ENCODE peak calls at places on chromosomes 6 and 20, in five cellular contexts. K is H9, I is mesenchymal stem cell, Q is trophoblast cell, F is H1. Y is an unnamed sample.

GRCh38 chr6:115969207-115969929 is 91.3 kb downstream of the FRK start:
- DNase-seq in K (peak; percentile 50), F (no peak), I (peak; percentile 4), Q (no peak), Y (peak; percentile 29)

GRCh38 chr6:52307900-52308372 is 23.4 kb upstream of the MCM3 start:
- DNase-seq in F (no peak), K (no peak), I (no peak), Q (no peak), Y (no peak)

GRCh38 chr20:15098351-15098750 is 760.9 kb upstream of the FLRT3 start:
- DNase-seq in Q (no peak), I (no peak), K (no peak), F (no peak), Y (no peak)

GRCh38 chr6:148395583-148396101 is 53.0 kb downstream of the SASH1 start:
- DNase-seq in I (no peak), Q (no peak), F (no peak), K (no peak), Y (no peak)

GRCh38 chr6:136956590-136957573 is 34.8 kb downstream of the SLC35D3 start:
- DNase-seq in K (peak; percentile 83), Q (no peak), F (peak; percentile 70), I (peak; percentile 13), Y (peak; percentile 15)

GRCh38 chr20:61458146-61458746 is 206.2 kb downstream of the CDH4 start:
- DNase-seq in K (no peak), I (no peak), Q (no peak), F (no peak), Y (no peak)

GRCh38 chr20:25309395-25310267 is 61.7 kb downstream of the PYGB start:
- DNase-seq in F (no peak), K (no peak), I (peak; percentile 93), Q (peak; percentile 24), Y (no peak)

GRCh38 chr6:32637219-32637880 is at the start of gene HLA-DQA1:
- DNase-seq in Q (peak; percentile 18), F (no peak), K (no peak), I (no peak), Y (no peak)

GRCh38 chr6:89117285-89118108 is at the start of gene SRSF12:
- DNase-seq in I (peak; percentile 29), Q (peak; percentile 1), K (peak; percentile 57), F (peak; percentile 80), Y (peak; percentile 70)

GRCh38 chr6:63245420-63245819 is 34.2 kb downstream of the FKBP1C start:
- DNase-seq in F (no peak), Q (no peak), I (no peak), K (no peak), Y (no peak)

GRCh38 chr6:6892706-6893601 is 214.8 kb upstream of the RREB1 start:
- DNase-seq in F (no peak), I (no peak), Q (no peak), K (no peak), Y (no peak)

GRCh38 chr20:37075932-37076685 is 19.7 kb downstream of the RBL1 start:
- DNase-seq in K (no peak), F (no peak), I (peak; percentile 71), Q (peak; percentile 10), Y (no peak)

GRCh38 chr20:21303872-21304586 is 898 bp downstream of the XRN2 start:
- DNase-seq in K (no peak), I (peak; percentile 41), Q (no peak), F (no peak), Y (no peak)

GRCh38 chr6:90294614-90294988 is 2.0 kb downstream of the BACH2 start:
- DNase-seq in Q (no peak), I (peak; percentile 16), F (no peak), K (peak; percentile 36), Y (no peak)

GRCh38 chr20:11452326-11452725 is 465.4 kb upstream of the BTBD3 start:
- DNase-seq in Q (no peak), I (peak; percentile 20), K (no peak), F (no peak), Y (no peak)

GRCh38 chr6:42889815-42890214 is 10.4 kb downstream of the RPL7L1 start:
- DNase-seq in F (no peak), I (no peak), K (no peak), Q (no peak), Y (no peak)

GRCh38 chr6:106253194-106253593 is 72.4 kb downstream of the ATG5 start:
- DNase-seq in I (peak; percentile 51), K (no peak), Q (no peak), F (no peak), Y (no peak)

GRCh38 chr20:46994341-46994740 is 99.7 kb downstream of the EYA2 start:
- DNase-seq in Q (no peak), K (no peak), I (no peak), F (no peak), Y (no peak)

GRCh38 chr6:86192123-86192522 is 549.4 kb upstream of the SYNCRIP start:
- DNase-seq in Q (no peak), K (peak; percentile 48), F (no peak), I (no peak), Y (no peak)

GRCh38 chr20:64224344-64225165 is 31.0 kb upstream of the PCMTD2 start:
- DNase-seq in K (no peak), Q (no peak), F (no peak), I (peak; percentile 95), Y (no peak)

GRCh38 chr6:11064836-11065235 is 20.7 kb upstream of the ELOVL2 start:
- DNase-seq in K (no peak), F (no peak), I (no peak), Q (no peak), Y (peak; percentile 70)

GRCh38 chr6:41191569-41191968 is 9.4 kb downstream of the TREML2 start:
- DNase-seq in I (peak; percentile 14), K (peak; percentile 81), F (peak; percentile 87), Q (peak; percentile 16), Y (no peak)

GRCh38 chr6:113421997-113422396 is 435.1 kb upstream of the MARCKS start:
- DNase-seq in K (no peak), Q (no peak), F (no peak), I (no peak), Y (no peak)

GRCh38 chr6:40510442-40510841 is 76.7 kb downstream of the LRFN2 start:
- DNase-seq in I (no peak), F (no peak), K (no peak), Q (no peak), Y (no peak)

GRCh38 chr20:43744121-43744520 is 17.3 kb upstream of the GTSF1L start:
- DNase-seq in I (no peak), K (no peak), Q (no peak), F (no peak), Y (no peak)

GRCh38 chr6:18242062-18242851 is 22.1 kb downstream of the DEK start:
- DNase-seq in I (peak; percentile 82), F (no peak), K (no peak), Q (peak; percentile 61), Y (no peak)

GRCh38 chr20:25041813-25042530 is 16.0 kb downstream of the ACSS1 start:
- DNase-seq in K (no peak), Q (no peak), F (no peak), I (no peak), Y (no peak)

GRCh38 chr6:144297498-144298166 is 12.5 kb downstream of the UTRN start:
- DNase-seq in Q (no peak), F (no peak), K (no peak), I (no peak), Y (no peak)

GRCh38 chr6:38493929-38494547 is 145.7 kb downstream of the BTBD9 start:
- DNase-seq in Q (peak; percentile 77), K (peak; percentile 70), I (peak; percentile 77), F (peak; percentile 95), Y (peak; percentile 85)

GRCh38 chr6:130513770-130514169 is 148.0 kb downstream of the TMEM200A start:
- DNase-seq in Q (no peak), I (peak; percentile 67), F (no peak), K (no peak), Y (no peak)

GRCh38 chr20:10282930-10283556 is 64.4 kb downstream of the SNAP25 start:
- DNase-seq in F (no peak), Q (peak; percentile 91), I (peak; percentile 39), K (no peak), Y (no peak)

GRCh38 chr6:63839485-63839884 is 203.9 kb downstream of the PHF3 start:
- DNase-seq in K (no peak), I (peak; percentile 91), Q (no peak), F (no peak), Y (no peak)

GRCh38 chr6:125789576-125790402 is 971 bp upstream of the NCOA7 start:
- DNase-seq in Q (no peak), F (peak; percentile 79), K (peak; percentile 59), I (peak; percentile 75), Y (peak; percentile 8)

GRCh38 chr20:58233881-58234528 is 5.6 kb upstream of the ANKRD60 start:
- DNase-seq in I (peak; percentile 26), F (peak; percentile 97), K (peak; percentile 76), Q (no peak), Y (no peak)

GRCh38 chr6:92777146-92777740 is 642.1 kb downstream of the EPHA7 start:
- DNase-seq in I (peak; percentile 51), K (no peak), F (no peak), Q (no peak), Y (peak; percentile 12)

GRCh38 chr6:70506321-70506720 is 60.4 kb upstream of the SDHAF4 start:
- DNase-seq in K (no peak), I (no peak), F (no peak), Q (no peak), Y (no peak)
- H2BK12ac ChIP-seq in K (no peak overlapping the region), I (no peak overlapping the region), F (no peak overlapping the region), Q (no peak overlapping the region), Y (no peak overlapping the region)

GRCh38 chr6:22363966-22364296 is 67.1 kb upstream of the PRL start:
- DNase-seq in Q (no peak), K (no peak), I (no peak), F (no peak), Y (no peak)
- H2BK12ac ChIP-seq in Q (no peak overlapping the region), K (no peak overlapping the region), I (no peak overlapping the region), F (no peak overlapping the region), Y (no peak overlapping the region)

GRCh38 chr6:25596928-25597818 is 54.8 kb upstream of the SCGN start:
- DNase-seq in Q (peak; percentile 7), I (no peak), F (no peak), K (no peak), Y (no peak)
- H2BK12ac ChIP-seq in Q (no peak overlapping the region), I (no peak overlapping the region), F (no peak overlapping the region), K (no peak overlapping the region), Y (no peak overlapping the region)

GRCh38 chr6:145731432-145731831 is 3.9 kb downstream of the EPM2A start:
- DNase-seq in Q (no peak), K (no peak), F (no peak), I (no peak), Y (no peak)
- H2BK12ac ChIP-seq in Q (no peak overlapping the region), K (no peak overlapping the region), F (no peak overlapping the region), I (no peak overlapping the region), Y (no peak overlapping the region)

GRCh38 chr6:150289454-150290071 is 79.2 kb upstream of the IYD start:
- DNase-seq in K (no peak), Q (no peak), I (no peak), F (no peak), Y (no peak)
- H2BK12ac ChIP-seq in K (no peak overlapping the region), Q (no peak overlapping the region), I (no peak overlapping the region), F (no peak overlapping the region), Y (no peak overlapping the region)

DNA sequence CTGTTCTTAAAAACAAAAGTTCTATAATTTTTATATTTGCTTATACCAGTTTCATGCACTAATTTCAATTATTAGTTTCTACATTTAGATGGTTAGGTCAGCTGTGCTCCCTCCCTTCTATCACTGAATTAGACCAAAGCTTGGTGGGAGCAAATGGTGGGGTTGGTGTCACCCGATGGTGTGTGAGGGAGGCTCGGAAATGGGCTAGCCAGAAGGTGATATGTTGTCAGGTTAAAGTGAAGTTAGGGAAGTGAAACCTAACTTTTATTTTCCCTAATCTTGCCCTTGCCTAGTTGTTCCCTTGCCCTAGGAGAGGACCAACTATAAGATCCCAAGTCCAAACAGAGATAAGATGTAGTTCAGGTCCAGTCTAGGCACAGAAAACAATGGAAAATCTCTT is 38.7 kb downstream of the RPS12 start:
- DNase-seq in I (no peak), K (no peak), Q (no peak), F (no peak), Y (no peak)
- H2BK12ac ChIP-seq in I (no peak overlapping the region), K (no peak overlapping the region), Q (no peak overlapping the region), F (no peak overlapping the region), Y (no peak overlapping the region)